ENCODE peak calls at places on chromosomes 3 and 15, in seven cellular contexts. I is heart right ventricle, M is substantia nigra, Q is caudate nucleus, H is stomach, F is mesendoderm, P is ovary. U is an unnamed sample.

GRCh38 chr15:68700395-68701123 is 120.1 kb downstream of the ANP32A start:
- DNase-seq in Q (peak; percentile 86), I (peak; percentile 74), P (peak; percentile 75), F (peak; percentile 90), M (peak; percentile 49), H (no peak), U (peak; percentile 84)

GRCh38 chr3:150699068-150699635 is 4.6 kb downstream of the ERICH6 start:
- DNase-seq in F (no peak), H (no peak), P (no peak), Q (no peak), M (no peak), I (no peak), U (no peak)

GRCh38 chr3:127062926-127063325 is 80.0 kb downstream of the PLXNA1 start:
- DNase-seq in M (no peak), P (no peak), H (no peak), F (no peak), I (no peak), Q (no peak), U (no peak)

GRCh38 chr3:198071602-198072285 is 111.7 kb downstream of the LMLN start:
- DNase-seq in F (peak; percentile 99), I (no peak), Q (no peak), P (no peak), H (no peak), M (no peak), U (no peak)

GRCh38 chr3:12962292-12962691 is 110.9 kb downstream of the IQSEC1 start:
- DNase-seq in F (no peak), M (no peak), P (no peak), Q (no peak), I (no peak), H (no peak), U (no peak)

GRCh38 chr3:49132437-49133225 is at the start of gene LAMB2:
- DNase-seq in M (peak; percentile 50), F (peak; percentile 97), I (peak; percentile 79), P (peak; percentile 85), Q (peak; percentile 14), H (peak; percentile 77), U (peak; percentile 82)

GRCh38 chr15:56215769-56216168 is 27.9 kb downstream of the RFX7 start:
- DNase-seq in F (peak; percentile 79), M (no peak), I (no peak), H (no peak), P (no peak), Q (no peak), U (no peak)

GRCh38 chr3:13214847-13215472 is 141.7 kb upstream of the IQSEC1 start:
- DNase-seq in I (no peak), P (no peak), Q (no peak), F (no peak), H (no peak), M (no peak), U (no peak)

GRCh38 chr15:85330941-85331588 is 49.3 kb upstream of the AKAP13 start:
- DNase-seq in P (peak; percentile 64), H (peak; percentile 92), F (peak; percentile 97), M (peak; percentile 27), I (peak; percentile 86), Q (no peak), U (peak; percentile 87)

GRCh38 chr15:22839046-22839705 is 710 bp downstream of the NIPA2 start:
- DNase-seq in Q (no peak), P (no peak), F (no peak), I (no peak), H (no peak), M (no peak), U (no peak)

GRCh38 chr15:68674975-68675374 is 96.2 kb downstream of the CORO2B start:
- DNase-seq in P (no peak), Q (no peak), I (no peak), F (no peak), M (no peak), H (no peak), U (peak; percentile 3)

GRCh38 chr15:95826831-95827230 is 503.7 kb upstream of the NR2F2 start:
- DNase-seq in I (no peak), F (peak; percentile 58), Q (no peak), M (no peak), P (no peak), H (no peak), U (no peak)

GRCh38 chr15:94602771-94603474 is 371.6 kb downstream of the MCTP2 start:
- DNase-seq in Q (no peak), H (no peak), F (no peak), M (no peak), I (no peak), P (no peak), U (no peak)
- H3K27ac ChIP-seq in Q (no peak overlapping the region), H (no peak overlapping the region), F (no peak overlapping the region), M (no peak overlapping the region), I (no peak overlapping the region), P (no peak overlapping the region), U (no peak overlapping the region)

DNA sequence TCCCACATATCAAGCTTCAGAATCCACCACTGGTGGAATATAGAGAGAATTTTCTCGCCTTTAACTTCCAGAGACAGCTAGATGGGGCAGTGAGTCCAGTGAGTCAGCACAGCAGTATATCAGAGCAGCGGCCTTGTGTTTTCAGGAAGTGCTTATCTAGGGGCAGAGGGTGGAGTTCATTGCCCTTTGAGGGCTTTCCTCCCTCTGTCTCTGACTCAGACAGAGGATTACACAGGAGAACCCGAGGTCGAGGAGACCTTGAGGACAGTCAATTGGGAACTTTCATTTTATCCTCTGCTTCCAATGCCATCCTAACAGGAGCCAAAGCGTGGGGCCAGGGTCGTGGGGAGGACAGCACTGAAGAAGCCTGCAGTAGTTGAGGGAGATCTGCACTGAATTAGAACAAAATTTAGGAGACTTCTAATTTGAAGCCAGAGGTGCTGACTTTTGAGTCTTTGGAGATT is 109.6 kb upstream of the UMPS start:
- DNase-seq in I (no peak), M (no peak), H (peak; percentile 54), F (peak; percentile 91), Q (no peak), P (peak; percentile 31), U (no peak)
- H3K27ac ChIP-seq in I (peak overlapping the region; percentile 71), M (no peak overlapping the region), H (peak overlapping the region; percentile 57), F (peak overlapping the region; percentile 26), Q (no peak overlapping the region), P (no peak overlapping the region), U (no peak overlapping the region)

GRCh38 chr3:45538641-45538986 is 55.9 kb upstream of the LIMD1 start:
- DNase-seq in F (no peak), Q (no peak), P (no peak), I (no peak), M (no peak), H (no peak), U (no peak)
- H3K27ac ChIP-seq in F (no peak overlapping the region), Q (no peak overlapping the region), P (no peak overlapping the region), I (peak overlapping the region; percentile 89), M (no peak overlapping the region), H (no peak overlapping the region), U (peak overlapping the region; percentile 62)

DNA sequence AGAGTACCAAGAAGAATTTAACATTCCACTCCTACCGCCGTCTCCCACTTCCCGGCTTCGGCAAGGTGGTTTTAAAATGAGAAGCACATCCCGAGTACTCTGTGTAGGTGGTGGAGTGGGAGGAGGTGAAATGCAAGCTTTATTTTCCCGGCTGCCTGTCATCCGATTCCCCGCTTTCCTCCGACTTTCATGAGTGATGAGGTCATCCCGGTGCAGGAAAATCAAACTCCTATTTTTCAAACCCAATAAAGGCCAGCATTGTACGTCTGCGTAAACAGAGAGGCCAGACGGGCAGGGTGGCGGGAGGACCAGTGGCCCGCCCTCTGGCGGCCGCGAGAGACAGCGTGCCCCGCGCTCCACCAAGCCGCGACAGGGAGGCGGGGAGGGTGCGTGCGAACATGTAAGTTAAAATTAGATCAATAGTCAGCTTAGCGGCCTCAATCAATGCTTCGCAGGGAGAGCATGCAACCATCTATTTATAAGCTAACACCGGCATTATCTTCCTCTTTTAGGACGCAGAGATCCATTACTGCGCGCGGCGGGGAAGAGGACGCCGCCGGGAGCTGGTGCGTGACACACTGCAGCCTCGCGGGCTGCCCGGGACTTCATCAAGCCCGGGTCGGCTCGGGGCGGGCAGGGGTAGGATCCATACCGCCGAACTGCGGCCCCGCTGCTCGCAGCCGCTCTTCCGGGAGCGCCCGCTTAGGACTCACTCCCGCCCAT is 163.3 kb downstream of the CD47 start:
- DNase-seq in Q (peak; percentile 83), I (peak; percentile 73), F (peak; percentile 69), P (peak; percentile 76), H (peak; percentile 69), M (peak; percentile 75), U (peak; percentile 72)
- H3K27ac ChIP-seq in Q (peak overlapping the region; percentile 91), I (no peak overlapping the region), F (no peak overlapping the region), P (no peak overlapping the region), H (no peak overlapping the region), M (peak overlapping the region; percentile 89), U (peak overlapping the region; percentile 0)

DNA sequence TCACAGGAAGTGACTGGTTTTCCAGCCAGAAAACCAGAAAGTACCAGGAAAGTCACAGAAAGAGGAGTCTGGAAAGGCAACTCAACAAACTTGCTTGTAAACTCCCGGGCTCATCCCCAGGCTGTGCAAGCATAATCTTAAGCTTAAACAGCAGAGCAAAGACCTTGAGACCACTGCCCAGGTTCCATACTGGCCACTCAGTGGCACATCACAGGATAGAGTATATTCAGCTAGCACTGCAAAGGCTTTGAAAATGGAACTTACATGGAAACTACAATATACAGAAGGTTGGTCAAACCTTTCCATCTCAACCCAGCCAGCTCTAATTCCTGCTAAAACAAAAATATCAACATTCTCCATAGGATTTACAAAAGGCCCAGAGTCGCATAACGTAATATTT is 20.1 kb downstream of the DMXL2 start:
- DNase-seq in P (no peak), F (no peak), H (no peak), M (no peak), Q (no peak), I (no peak), U (no peak)
- H3K27ac ChIP-seq in P (no peak overlapping the region), F (no peak overlapping the region), H (no peak overlapping the region), M (no peak overlapping the region), Q (no peak overlapping the region), I (no peak overlapping the region), U (no peak overlapping the region)

GRCh38 chr3:143295201-143296080 is 175.9 kb downstream of the CHST2 start:
- DNase-seq in Q (no peak), F (peak; percentile 27), M (no peak), I (no peak), H (no peak), P (no peak), U (no peak)

GRCh38 chr3:143298380-143298779 is 178.8 kb downstream of the CHST2 start:
- DNase-seq in F (no peak), Q (no peak), I (no peak), H (no peak), M (no peak), P (no peak), U (no peak)

GRCh38 chr3:143291826-143292447 is 172.4 kb downstream of the CHST2 start:
- DNase-seq in H (no peak), I (no peak), F (no peak), Q (no peak), P (peak; percentile 28), M (no peak), U (no peak)

GRCh38 chr3:143298886-143299535 is 179.4 kb downstream of the CHST2 start:
- DNase-seq in H (no peak), M (no peak), F (no peak), P (no peak), I (no peak), Q (no peak), U (no peak)

GRCh38 chr3:143294183-143294582 is 174.6 kb downstream of the CHST2 start:
- DNase-seq in H (no peak), P (no peak), M (no peak), I (no peak), F (no peak), Q (no peak), U (no peak)
- H3K27ac ChIP-seq in H (no peak overlapping the region), P (no peak overlapping the region), M (no peak overlapping the region), I (no peak overlapping the region), F (no peak overlapping the region), Q (no peak overlapping the region), U (no peak overlapping the region)

GRCh38 chr15:90873488-90873997 is 5.2 kb downstream of the FURIN start:
- DNase-seq in H (no peak), F (no peak), M (no peak), I (no peak), Q (no peak), P (no peak), U (no peak)
- H3K27ac ChIP-seq in H (no peak overlapping the region), F (peak overlapping the region; percentile 59), M (peak overlapping the region; percentile 61), I (peak overlapping the region; percentile 99), Q (peak overlapping the region; percentile 13), P (no peak overlapping the region), U (peak overlapping the region; percentile 94)